ENCODE peak calls at places on chromosomes 6 and 20, in four cellular contexts. One of them, this sample, is unnamed.

GRCh38 chr6:42740725-42741124 is 5.2 kb downstream of the TBCC start:
- DNase-seq in EL: no peak
- DNase-seq in right lobe of liver: no peak
- DNase-seq in T-helper 2 cell: no peak
- DNase-seq in this sample: no peak

GRCh38 chr6:106870069-106870468 is 104.5 kb downstream of the CD24 start:
- DNase-seq in T-helper 2 cell: no peak
- DNase-seq in EL: peak; percentile 94
- DNase-seq in right lobe of liver: no peak
- DNase-seq in this sample: peak; percentile 99

GRCh38 chr20:44601801-44602204 is 19.4 kb downstream of the PKIG start:
- DNase-seq in EL: peak; percentile 24
- DNase-seq in T-helper 2 cell: no peak
- DNase-seq in right lobe of liver: no peak
- DNase-seq in this sample: no peak

GRCh38 chr6:111791415-111791814 is 81.8 kb downstream of the FYN start:
- DNase-seq in T-helper 2 cell: no peak
- DNase-seq in right lobe of liver: no peak
- DNase-seq in EL: peak; percentile 82
- DNase-seq in this sample: no peak

GRCh38 chr6:152054441-152054840 is 247.0 kb downstream of the ESR1 start:
- DNase-seq in EL: peak; percentile 87
- DNase-seq in T-helper 2 cell: peak; percentile 83
- DNase-seq in right lobe of liver: no peak
- DNase-seq in this sample: peak; percentile 59

GRCh38 chr6:137261393-137262154 is 42.4 kb upstream of the IFNGR1 start:
- DNase-seq in EL: peak; percentile 31
- DNase-seq in right lobe of liver: no peak
- DNase-seq in T-helper 2 cell: peak; percentile 49
- DNase-seq in this sample: peak; percentile 74

GRCh38 chr6:169108753-169109152 is 144.9 kb downstream of the THBS2 start:
- DNase-seq in right lobe of liver: no peak
- DNase-seq in EL: no peak
- DNase-seq in T-helper 2 cell: no peak
- DNase-seq in this sample: no peak

GRCh38 chr6:7392402-7392801 is 2.8 kb downstream of the RIOK1 start:
- DNase-seq in right lobe of liver: no peak
- DNase-seq in EL: peak; percentile 22
- DNase-seq in T-helper 2 cell: no peak
- DNase-seq in this sample: no peak

GRCh38 chr20:2602746-2603145 is 49.7 kb upstream of the NOP56 start:
- DNase-seq in right lobe of liver: no peak
- DNase-seq in T-helper 2 cell: no peak
- DNase-seq in EL: no peak
- DNase-seq in this sample: no peak

GRCh38 chr6:74182992-74183391 is 487.0 kb downstream of the CD109 start:
- DNase-seq in T-helper 2 cell: no peak
- DNase-seq in right lobe of liver: peak; percentile 75
- DNase-seq in EL: no peak
- DNase-seq in this sample: no peak

GRCh38 chr6:146543211-146543939 is at the start of gene RAB32:
- DNase-seq in EL: peak; percentile 96
- DNase-seq in T-helper 2 cell: peak; percentile 15
- DNase-seq in right lobe of liver: peak; percentile 98
- DNase-seq in this sample: peak; percentile 97

GRCh38 chr6:136511397-136511796 is 38.8 kb downstream of the MAP7 start:
- DNase-seq in right lobe of liver: no peak
- DNase-seq in EL: no peak
- DNase-seq in T-helper 2 cell: no peak
- DNase-seq in this sample: no peak

GRCh38 chr6:48183174-48183573 is 72.2 kb upstream of the PTCHD4 start:
- DNase-seq in EL: no peak
- DNase-seq in T-helper 2 cell: no peak
- DNase-seq in right lobe of liver: no peak
- DNase-seq in this sample: no peak

GRCh38 chr20:44683263-44684046 is 31.7 kb upstream of the CCN5 start:
- DNase-seq in right lobe of liver: no peak
- DNase-seq in EL: peak; percentile 52
- DNase-seq in T-helper 2 cell: peak; percentile 71
- DNase-seq in this sample: peak; percentile 64

GRCh38 chr20:32017711-32018251 is 7.5 kb downstream of the CCM2L start:
- DNase-seq in T-helper 2 cell: peak; percentile 52
- DNase-seq in EL: no peak
- DNase-seq in right lobe of liver: peak; percentile 62
- DNase-seq in this sample: peak; percentile 76

GRCh38 chr6:150528648-150529285 is 70.9 kb upstream of the PLEKHG1 start:
- DNase-seq in EL: peak; percentile 40
- DNase-seq in right lobe of liver: peak; percentile 62
- DNase-seq in T-helper 2 cell: no peak
- DNase-seq in this sample: peak; percentile 76

GRCh38 chr6:47721189-47721588 is 22.8 kb downstream of the ADGRF4 start:
- DNase-seq in right lobe of liver: no peak
- DNase-seq in EL: no peak
- DNase-seq in T-helper 2 cell: no peak
- DNase-seq in this sample: no peak

GRCh38 chr6:159249752-159250151 is 80.6 kb downstream of the FNDC1 start:
- DNase-seq in T-helper 2 cell: no peak
- DNase-seq in right lobe of liver: no peak
- DNase-seq in EL: no peak
- DNase-seq in this sample: no peak